ENCODE peak calls at places on chromosomes 16 and 17, in five cellular contexts. U is DND-41; R is heart left ventricle; O is activated CD4-positive, CD25-positive, alpha-beta regulatory T cell; Z is Karpas-422. W is an unnamed sample.

GRCh38 chr17:57121308-57122042 is 36.4 kb downstream of the AKAP1 start:
- DNase-seq in R (no peak), O (no peak), Z (peak), U (peak), W (no peak)

GRCh38 chr16:87152221-87152755 is 164.9 kb downstream of the C16orf95 start:
- DNase-seq in O (no peak), R (no peak), Z (no peak), U (no peak), W (no peak)

GRCh38 chr17:292531-293382 is 59.9 kb downstream of the RPH3AL start:
- DNase-seq in O (no peak), U (no peak), R (peak), Z (no peak), W (no peak)

GRCh38 chr16:79055251-79055972 is 545.1 kb downstream of the MAF start:
- DNase-seq in R (no peak), Z (no peak), U (no peak), O (no peak), W (no peak)

GRCh38 chr16:16120382-16121184 is 102.7 kb downstream of the ABCC6 start:
- DNase-seq in O (no peak), R (peak), Z (no peak), U (no peak), W (peak)

GRCh38 chr17:58120195-58120822 is 27.9 kb upstream of the OR4D1 start:
- DNase-seq in Z (peak), O (no peak), R (peak), U (peak), W (peak)

GRCh38 chr16:65121870-65122723 is at the start of gene CDH11:
- DNase-seq in U (no peak), O (no peak), R (peak), Z (no peak), W (peak)

GRCh38 chr17:64092111-64092510 is 37.8 kb downstream of the ERN1 start:
- DNase-seq in Z (no peak), R (no peak), O (no peak), U (no peak), W (no peak)

GRCh38 chr17:81840826-81841778 is 6.3 kb upstream of the PPP1R27 start:
- DNase-seq in Z (no peak), U (no peak), O (no peak), R (no peak), W (no peak)